ENCODE peak calls at places on chromosomes 4 and X, in five cellular contexts. N is osteocyte; Y is Peyer's patch; H is NCI-H1417 treated with DMSO at 0.1 percent for 48 hours; T is CD4-positive, CD25-positive, alpha-beta regulatory T cell. B is an unnamed sample.

GRCh38 chrX:51641421-51642021 is 22.8 kb upstream of the CENPVL3 start:
- DNase-seq in N (no peak), Y (no peak), H (peak; percentile 58), T (peak; percentile 8), B (no peak)

GRCh38 chr4:1012031-1012739 is 759 bp downstream of the FGFRL1 start:
- DNase-seq in N (no peak), Y (peak; percentile 66), H (no peak), T (peak; percentile 23), B (peak; percentile 39)

GRCh38 chrX:154018518-154019060 is 1.1 kb downstream of the IRAK1 start:
- DNase-seq in N (no peak), Y (no peak), H (no peak), T (no peak), B (no peak)

GRCh38 chr4:60992037-60992436 is 208.1 kb upstream of the ADGRL3 start:
- DNase-seq in N (no peak), Y (no peak), H (no peak), T (no peak), B (no peak)

GRCh38 chr4:121733942-121734341 is 31.0 kb downstream of the SMIM43 start:
- DNase-seq in N (no peak), Y (no peak), H (no peak), T (no peak), B (no peak)

GRCh38 chr4:173167793-173168395 is 717 bp upstream of the GALNT7 start:
- DNase-seq in N (no peak), Y (no peak), H (no peak), T (peak; percentile 10), B (no peak)

GRCh38 chr4:169244210-169244609 is 26.5 kb downstream of the SH3RF1 start:
- DNase-seq in N (no peak), Y (no peak), H (no peak), T (no peak), B (no peak)

GRCh38 chrX:54030329-54030728 is 13.9 kb downstream of the PHF8 start:
- DNase-seq in N (no peak), Y (no peak), H (no peak), T (no peak), B (no peak)

GRCh38 chr4:16993966-16994840 is 95.8 kb upstream of the LDB2 start:
- DNase-seq in N (peak; percentile 23), Y (no peak), H (no peak), T (no peak), B (no peak)

GRCh38 chr4:139725236-139725635 is 59.6 kb downstream of the MGST2 start:
- DNase-seq in N (no peak), Y (no peak), H (no peak), T (no peak), B (no peak)

GRCh38 chr4:160510925-160511324 is 1408.0 kb downstream of the RAPGEF2 start:
- DNase-seq in N (no peak), Y (no peak), H (no peak), T (no peak), B (no peak)

GRCh38 chr4:8494983-8495548 is 54.5 kb downstream of the TRMT44 start:
- DNase-seq in N (no peak), Y (no peak), H (no peak), T (no peak), B (no peak)

GRCh38 chrX:13940646-13941045 is 89.0 kb downstream of the GEMIN8 start:
- DNase-seq in N (no peak), Y (no peak), H (no peak), T (no peak), B (no peak)

GRCh38 chr4:168886361-168886760 is 123.7 kb downstream of the CBR4 start:
- DNase-seq in N (no peak), Y (no peak), H (no peak), T (no peak), B (no peak)

GRCh38 chr4:127965803-127966175 is 583 bp downstream of the ABHD18 start:
- DNase-seq in N (no peak), Y (no peak), H (peak; percentile 24), T (peak; percentile 79), B (peak; percentile 55)

GRCh38 chr4:4578981-4579380 is 37.1 kb upstream of the STX18 start:
- DNase-seq in N (no peak), Y (no peak), H (no peak), T (no peak), B (no peak)

GRCh38 chrX:25640276-25640675 is 497.9 kb upstream of the MAGEB18 start:
- DNase-seq in N (no peak), Y (no peak), H (no peak), T (no peak), B (no peak)

GRCh38 chr4:42331914-42332368 is 65.3 kb upstream of the SHISA3 start:
- DNase-seq in N (no peak), Y (no peak), H (no peak), T (no peak), B (no peak)

GRCh38 chr4:7539659-7540058 is 104.9 kb upstream of the PSAPL1 start:
- DNase-seq in N (no peak), Y (no peak), H (no peak), T (peak; percentile 60), B (peak; percentile 78)

GRCh38 chrX:130578906-130579305 is 177.1 kb downstream of the RBMX2 start:
- DNase-seq in N (no peak), Y (no peak), H (no peak), T (no peak), B (no peak)

GRCh38 chrX:65093658-65094057 is 117.4 kb upstream of the ZC4H2 start:
- DNase-seq in N (no peak), Y (no peak), H (no peak), T (no peak), B (no peak)

GRCh38 chr4:189124791-189125190 is 815.9 kb upstream of the FRG1 start:
- DNase-seq in N (no peak), Y (no peak), H (no peak), T (no peak), B (no peak)

GRCh38 chr4:169200361-169201030 is 70.3 kb downstream of the SH3RF1 start:
- DNase-seq in N (no peak), Y (no peak), H (no peak), T (no peak), B (no peak)

GRCh38 chrX:16946361-16946964 is at the start of gene REPS2:
- DNase-seq in N (peak; percentile 88), Y (peak; percentile 91), H (peak; percentile 62), T (peak; percentile 62), B (peak; percentile 46)